ENCODE peak calls at places on chromosomes 5 and 9, in seven cellular contexts. Z, J, F, W, A, M and G are unnamed samples.
A peak's percentile ranks its signal among the peaks of the same experiment; 100 is the strongest.

GRCh38 chr5:179166171-179166885 is 106.2 kb downstream of the ZNF354C start:
- DNase-seq in A (no peak), F (no peak), M (no peak), Z (no peak), J (no peak), W (no peak), G (peak; percentile 23)

GRCh38 chr9:137797206-137798120 is 80.1 kb upstream of the CACNA1B start:
- DNase-seq in M (no peak), F (no peak), J (no peak), W (no peak), A (no peak), Z (no peak), G (no peak)

GRCh38 chr5:179879003-179879689 is 20.5 kb upstream of the MRNIP start:
- DNase-seq in J (no peak), W (no peak), M (no peak), Z (no peak), A (no peak), F (no peak), G (no peak)

GRCh38 chr9:130846487-130847305 is 11.6 kb downstream of the ABL1 start:
- DNase-seq in W (no peak), Z (no peak), F (peak; percentile 64), J (peak; percentile 60), A (no peak), M (no peak), G (no peak)

GRCh38 chr9:103078581-103078980 is 83.4 kb downstream of the CYLC2 start:
- DNase-seq in M (no peak), Z (no peak), W (no peak), F (no peak), J (no peak), A (no peak), G (no peak)

GRCh38 chr5:17365326-17365725 is 132.7 kb upstream of the TAF11L2 start:
- DNase-seq in J (no peak), Z (no peak), M (no peak), W (no peak), F (no peak), A (no peak), G (no peak)

GRCh38 chr5:149038336-149039075 is 24.4 kb downstream of the SH3TC2 start:
- DNase-seq in Z (no peak), W (no peak), A (no peak), M (no peak), J (no peak), F (no peak), G (no peak)

GRCh38 chr9:13758876-13759275 is 479.4 kb upstream of the MPDZ start:
- DNase-seq in Z (no peak), J (no peak), W (no peak), M (no peak), F (no peak), A (no peak), G (no peak)

GRCh38 chr9:122900791-122901190 is 4.4 kb downstream of the RC3H2 start:
- DNase-seq in F (no peak), W (no peak), M (no peak), A (no peak), J (no peak), Z (no peak), G (no peak)

GRCh38 chr9:96618209-96619108 is 1.2 kb downstream of the CDC14B start:
- DNase-seq in Z (no peak), M (peak; percentile 42), W (peak; percentile 52), F (peak; percentile 48), J (peak; percentile 63), A (no peak), G (peak; percentile 34)

GRCh38 chr5:179261301-179262125 is 83.7 kb downstream of the ADAMTS2 start:
- DNase-seq in F (no peak), M (peak; percentile 75), Z (no peak), J (peak; percentile 91), A (no peak), W (peak; percentile 48), G (peak; percentile 92)

GRCh38 chr5:62282951-62283446 is 23.0 kb upstream of the KIF2A start:
- DNase-seq in A (no peak), M (no peak), F (no peak), W (no peak), J (no peak), Z (no peak), G (no peak)

GRCh38 chr5:62059960-62060359 is 246.0 kb upstream of the KIF2A start:
- DNase-seq in W (no peak), J (no peak), Z (no peak), M (no peak), F (no peak), A (no peak), G (no peak)

GRCh38 chr5:32071351-32071944 is 102.7 kb downstream of the GOLPH3 start:
- DNase-seq in A (no peak), F (no peak), M (no peak), J (no peak), W (no peak), Z (no peak), G (no peak)

GRCh38 chr5:110087829-110088228 is 398.1 kb downstream of the MAN2A1 start:
- DNase-seq in W (no peak), F (no peak), J (no peak), M (peak; percentile 38), Z (no peak), A (no peak), G (no peak)

GRCh38 chr5:95142145-95142544 is 142.7 kb downstream of the MCTP1 start:
- DNase-seq in J (no peak), A (no peak), Z (no peak), F (no peak), W (no peak), M (no peak), G (no peak)

DNA sequence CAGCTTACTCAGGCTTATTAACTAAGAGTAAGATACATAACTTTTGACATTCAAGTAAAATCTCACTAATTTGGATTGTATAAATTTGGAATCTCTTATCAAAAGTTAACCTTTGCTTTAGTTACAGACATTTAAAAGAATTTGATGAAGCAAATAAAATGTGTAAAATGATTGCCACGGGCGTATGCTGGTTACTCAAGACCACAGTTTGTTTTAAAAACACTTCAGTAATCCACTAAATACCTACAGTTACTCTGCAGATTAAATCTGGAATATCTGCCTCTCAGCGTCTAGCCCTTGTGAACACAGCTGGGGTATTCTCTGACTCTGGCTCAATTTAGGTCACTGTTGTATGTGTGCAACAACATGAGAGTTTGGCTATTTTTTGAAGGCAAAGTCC is 143.8 kb downstream of the MCTP1 start:
- DNase-seq in Z (no peak), W (no peak), M (no peak), F (no peak), A (no peak), J (no peak), G (no peak)
- TF ChIP-seq REST in Z (no peak), W (no peak), M (no peak), F (no peak), A (no peak), J (no peak), G (no peak)

DNA sequence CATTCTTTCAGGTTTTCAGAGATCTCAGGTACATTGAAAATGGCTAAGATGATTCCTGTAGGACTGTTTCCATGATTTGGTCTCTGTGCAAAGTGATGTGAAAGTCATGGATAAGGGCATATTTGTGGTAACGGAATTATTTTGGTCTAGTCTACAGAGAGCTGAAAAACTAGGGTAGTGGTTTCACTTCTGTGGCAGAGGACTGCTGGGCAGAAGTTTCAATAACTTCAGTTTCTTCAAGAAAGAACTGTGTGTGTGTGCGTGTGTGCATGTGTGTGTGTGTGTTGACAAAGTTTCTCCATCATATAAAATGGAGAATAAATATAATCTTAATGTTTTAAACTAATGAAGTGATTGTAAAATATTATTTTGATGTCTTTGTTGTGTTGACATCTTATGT is 4.3 kb downstream of the CNOT8 start:
- DNase-seq in Z (peak; percentile 27), W (no peak), F (no peak), J (no peak), M (no peak), A (no peak), G (no peak)
- H3K4me2 ChIP-seq in Z (peak overlapping the region; percentile 77), W (no peak overlapping the region), F (no peak overlapping the region), J (no peak overlapping the region), M (peak overlapping the region; percentile 95), A (no peak overlapping the region), G (no peak overlapping the region)

DNA sequence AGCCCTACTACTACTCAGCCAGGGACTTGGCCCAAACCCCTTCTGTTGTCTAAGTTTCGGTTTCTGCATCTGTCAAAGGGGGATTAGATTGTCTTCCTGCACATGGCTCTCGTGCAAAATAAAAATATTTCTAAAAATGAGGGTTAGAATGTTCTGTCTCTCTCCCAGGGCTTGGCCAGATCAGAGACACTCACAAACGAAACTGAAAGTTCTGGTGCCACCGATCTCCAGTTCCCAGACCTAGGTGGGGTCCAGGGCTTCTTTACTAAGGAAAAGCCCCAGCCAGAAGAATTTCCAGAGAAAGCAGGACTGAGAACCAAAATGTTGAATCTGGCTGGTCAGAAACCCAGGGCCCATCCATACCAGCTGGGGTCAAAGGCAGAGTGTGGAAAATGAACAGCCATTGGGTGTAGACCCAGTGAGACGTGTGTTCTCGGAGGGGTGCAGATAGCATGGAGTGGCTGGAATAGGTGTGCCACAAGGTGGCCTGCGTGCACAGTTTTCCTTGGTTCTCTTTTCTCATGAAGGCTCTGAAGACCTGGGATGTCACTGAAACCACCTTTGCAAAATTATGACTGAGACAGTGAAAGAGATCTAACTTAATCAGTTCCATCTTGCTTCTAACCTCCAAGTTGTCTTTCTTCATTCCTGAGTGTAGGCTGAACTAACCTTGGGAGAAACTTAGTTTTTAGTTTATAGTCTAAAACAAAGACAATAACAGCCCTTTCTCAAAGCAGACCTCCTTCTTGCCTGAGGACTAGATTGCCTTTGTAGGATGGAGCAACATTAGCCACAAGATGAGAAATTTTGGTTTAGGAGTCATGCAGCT is 2.2 kb upstream of the SLC23A1 start:
- DNase-seq in M (peak; percentile 73), F (no peak), A (no peak), W (peak; percentile 66), Z (no peak), J (no peak), G (no peak)
- TF ChIP-seq REST in M (no peak), F (no peak), A (no peak), W (no peak), Z (no peak), J (no peak), G (no peak)

DNA sequence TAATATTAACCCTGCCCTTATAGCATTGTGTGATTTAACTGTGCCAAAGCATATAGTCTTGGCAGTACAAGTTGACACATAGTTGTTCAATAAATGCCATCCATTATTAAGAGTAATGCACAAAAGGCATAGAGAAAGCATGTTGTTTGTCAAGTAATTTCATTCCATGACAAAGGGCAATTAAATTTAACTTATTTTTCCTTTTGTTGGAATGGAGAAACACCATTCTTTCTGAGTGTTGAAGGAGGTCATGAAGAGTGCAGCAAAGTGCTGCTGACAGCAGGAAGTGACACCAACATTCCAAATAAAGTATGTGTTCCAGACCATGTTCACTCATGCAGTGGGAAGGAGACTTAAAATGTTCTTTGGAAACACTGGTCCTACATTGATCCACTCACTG is 29.1 kb downstream of the ANKDD1B start:
- DNase-seq in F (no peak), Z (no peak), W (no peak), J (no peak), M (no peak), A (peak; percentile 4), G (no peak)
- H3K4me2 ChIP-seq in F (no peak overlapping the region), Z (no peak overlapping the region), W (no peak overlapping the region), J (no peak overlapping the region), M (no peak overlapping the region), A (peak overlapping the region; percentile 22), G (no peak overlapping the region)

DNA sequence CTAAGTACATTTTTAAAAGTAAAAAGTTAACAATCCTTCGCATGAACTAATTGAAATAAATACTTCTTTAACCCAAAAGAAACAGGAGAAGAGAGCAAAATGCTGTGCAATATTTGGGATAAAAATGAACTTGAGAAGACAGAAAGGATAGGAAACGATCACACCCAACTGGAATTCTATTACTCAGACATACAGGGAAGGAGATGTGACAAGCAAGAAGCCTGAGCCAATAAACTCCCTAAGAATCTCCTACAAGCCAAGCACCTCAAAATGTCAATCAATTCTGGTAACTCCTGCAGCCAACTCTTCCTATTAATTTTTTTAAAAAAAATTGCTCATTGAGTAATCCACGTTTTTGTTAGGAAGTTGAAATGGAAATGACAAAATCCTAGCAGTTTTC is 89.2 kb downstream of the RFX3 start:
- DNase-seq in A (no peak), M (no peak), W (no peak), J (no peak), F (no peak), Z (no peak), G (no peak)
- TF ChIP-seq REST in A (no peak), M (no peak), W (no peak), J (no peak), F (no peak), Z (no peak), G (no peak)